ENCODE peak calls at places on chromosomes 7 and 10, in ten cellular contexts. L is HCT116, S is A549, C is endothelial cell of umbilical vein, B is NB4, F is Peyer's patch, Q is esophagus muscularis mucosa, Y is GM12891, E is sigmoid colon, X is stomach. K is an unnamed sample.

GRCh38 chr10:77036993-77037734 is 600.4 kb downstream of the KCNMA1 start:
- DNase-seq in L (peak; percentile 51), S (peak; percentile 50), C (peak; percentile 25), B (peak; percentile 67), F (no peak), Q (no peak), Y (no peak), E (no peak), X (no peak), K (peak; percentile 13)

GRCh38 chr10:90862908-90863514 is 5.2 kb upstream of the HTR7 start:
- DNase-seq in L (no peak), S (peak; percentile 37), C (peak; percentile 49), B (peak; percentile 45), F (no peak), Q (no peak), Y (no peak), E (no peak), X (no peak), K (no peak)

GRCh38 chr10:102523250-102524029 is 19.7 kb downstream of the SUFU start:
- DNase-seq in L (no peak), S (no peak), C (no peak), B (no peak), F (no peak), Q (no peak), Y (no peak), E (no peak), X (peak; percentile 10), K (peak; percentile 29)

GRCh38 chr7:106883627-106884026 is 18.5 kb downstream of the PIK3CG start:
- DNase-seq in L (no peak), S (no peak), C (no peak), B (no peak), F (no peak), Q (no peak), Y (no peak), E (no peak), X (no peak), K (no peak)

GRCh38 chr7:1748076-1748750 is 78.1 kb downstream of the ELFN1 start:
- DNase-seq in L (no peak), S (no peak), C (no peak), B (no peak), F (no peak), Q (no peak), Y (no peak), E (no peak), X (no peak), K (no peak)

GRCh38 chr7:117230276-117231046 is 92.4 kb downstream of the WNT2 start:
- DNase-seq in L (no peak), S (no peak), C (no peak), B (no peak), F (no peak), Q (no peak), Y (no peak), E (no peak), X (no peak), K (no peak)

GRCh38 chr7:105917659-105918058 is 41.3 kb upstream of the ATXN7L1 start:
- DNase-seq in L (no peak), S (no peak), C (no peak), B (no peak), F (no peak), Q (no peak), Y (no peak), E (no peak), X (no peak), K (no peak)

GRCh38 chr10:130739016-130739756 is 572.3 kb downstream of the TCERG1L start:
- DNase-seq in L (no peak), S (no peak), C (no peak), B (no peak), F (no peak), Q (no peak), Y (no peak), E (peak; percentile 15), X (peak; percentile 15), K (no peak)

GRCh38 chr7:78673272-78673671 is 780.2 kb downstream of the MAGI2 start:
- DNase-seq in L (no peak), S (no peak), C (no peak), B (no peak), F (no peak), Q (no peak), Y (no peak), E (no peak), X (peak; percentile 53), K (no peak)

GRCh38 chr10:14671383-14671782 is 103.3 kb downstream of the FAM107B start:
- DNase-seq in L (no peak), S (peak; percentile 73), C (no peak), B (no peak), F (no peak), Q (no peak), Y (no peak), E (no peak), X (no peak), K (no peak)

GRCh38 chr7:3138206-3138605 is 94.5 kb upstream of the CARD11 start:
- DNase-seq in L (no peak), S (no peak), C (no peak), B (no peak), F (no peak), Q (no peak), Y (no peak), E (no peak), X (no peak), K (no peak)

GRCh38 chr10:93368210-93368609 is 113.9 kb downstream of the MYOF start:
- DNase-seq in L (no peak), S (no peak), C (no peak), B (peak; percentile 25), F (no peak), Q (peak; percentile 84), Y (no peak), E (no peak), X (no peak), K (no peak)

GRCh38 chr10:116880716-116881440 is 31.6 kb downstream of the ENO4 start:
- DNase-seq in L (no peak), S (no peak), C (no peak), B (no peak), F (no peak), Q (peak; percentile 86), Y (no peak), E (no peak), X (no peak), K (no peak)

GRCh38 chr7:114820993-114821945 is 100.6 kb upstream of the MDFIC start:
- DNase-seq in L (no peak), S (no peak), C (no peak), B (no peak), F (no peak), Q (no peak), Y (no peak), E (no peak), X (no peak), K (no peak)

DNA sequence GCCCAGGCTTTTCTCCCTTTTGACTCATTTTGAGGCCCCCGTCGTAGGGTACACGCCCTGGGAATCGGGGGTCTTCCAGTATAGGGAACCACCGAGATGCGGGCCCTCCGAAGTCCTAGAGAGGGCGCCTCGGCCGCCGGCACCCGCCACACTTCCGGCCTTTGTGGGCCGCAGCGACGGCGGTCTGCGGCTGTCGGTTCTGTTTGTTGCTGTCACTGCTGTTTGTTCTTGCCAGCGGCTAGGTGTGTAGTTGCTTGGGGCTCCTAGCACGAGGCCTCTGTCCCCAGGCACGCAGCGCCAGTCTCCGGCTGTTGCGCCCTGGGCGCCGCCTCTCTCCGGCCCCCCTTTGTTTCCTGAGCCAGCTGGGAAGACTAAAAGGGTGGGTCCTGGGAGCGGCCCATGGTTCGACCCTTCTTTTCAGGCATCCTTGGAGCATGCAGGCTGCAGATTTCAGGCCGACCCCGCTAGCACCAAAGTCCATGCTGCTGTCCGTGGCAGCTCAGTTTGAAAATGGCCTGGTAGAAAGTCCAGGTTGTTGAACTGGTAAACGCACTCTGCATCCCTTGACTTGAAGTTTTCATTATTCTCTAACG is 17.8 kb upstream of the ZKSCAN1 start:
- DNase-seq in L (no peak), S (no peak), C (peak; percentile 55), B (no peak), F (peak; percentile 79), Q (no peak), Y (peak; percentile 63), E (peak; percentile 78), X (peak; percentile 79), K (no peak)
- TF ChIP-seq POLR2A in L (no peak), S (no peak), C (peak; percentile 79), B (no peak), F (peak; percentile 43), Q (no peak), Y (peak; percentile 74), E (peak; percentile 37), X (no peak), K (no peak)

GRCh38 chr7:151518105-151518780 is 1.5 kb downstream of the RHEB start:
- DNase-seq in L (no peak), S (peak; percentile 54), C (peak; percentile 54), B (peak; percentile 77), F (peak; percentile 84), Q (no peak), Y (no peak), E (peak; percentile 91), X (peak; percentile 33), K (peak; percentile 35)
- TF ChIP-seq POLR2A in L (no peak), S (no peak), C (no peak), B (no peak), F (peak; percentile 87), Q (peak; percentile 46), Y (no peak), E (peak; percentile 6), X (no peak), K (peak; percentile 21)

GRCh38 chr7:130444230-130444629 is 3.4 kb upstream of the CEP41 start:
- DNase-seq in L (no peak), S (no peak), C (no peak), B (no peak), F (no peak), Q (no peak), Y (no peak), E (no peak), X (no peak), K (no peak)

GRCh38 chr7:130441408-130441854 is 615 bp upstream of the CEP41 start:
- DNase-seq in L (no peak), S (peak; percentile 29), C (peak; percentile 76), B (peak; percentile 31), F (no peak), Q (no peak), Y (no peak), E (no peak), X (no peak), K (no peak)

GRCh38 chr7:130436253-130436652 is 4.6 kb downstream of the CEP41 start:
- DNase-seq in L (no peak), S (no peak), C (no peak), B (no peak), F (no peak), Q (no peak), Y (no peak), E (no peak), X (no peak), K (no peak)

GRCh38 chr7:130445008-130445407 is 4.2 kb upstream of the CEP41 start:
- DNase-seq in L (no peak), S (peak; percentile 14), C (no peak), B (no peak), F (no peak), Q (no peak), Y (no peak), E (no peak), X (no peak), K (no peak)

GRCh38 chr7:130440527-130441365 is at the start of gene CEP41:
- DNase-seq in L (peak; percentile 94), S (peak; percentile 98), C (peak; percentile 99), B (peak; percentile 100), F (peak; percentile 93), Q (peak; percentile 98), Y (peak; percentile 90), E (peak; percentile 98), X (peak; percentile 96), K (peak; percentile 94)
- TF ChIP-seq POLR2A in L (no peak), S (peak; percentile 27), C (peak; percentile 35), B (peak; percentile 48), F (no peak), Q (no peak), Y (peak; percentile 28), E (no peak), X (no peak), K (no peak)

GRCh38 chr10:16817125-16818019 is at the start of gene RSU1:
- DNase-seq in L (peak; percentile 98), S (peak; percentile 99), C (peak; percentile 100), B (peak; percentile 97), F (peak; percentile 100), Q (peak; percentile 100), Y (peak; percentile 94), E (peak; percentile 100), X (peak; percentile 100), K (peak; percentile 91)
- TF ChIP-seq POLR2A in L (no peak), S (peak; percentile 98), C (peak; percentile 49), B (peak; percentile 67), F (peak; percentile 79), Q (peak; percentile 17), Y (peak; percentile 84), E (peak; percentile 58), X (no peak), K (peak; percentile 97)

K was measured in H54.